ENCODE peak calls at places on chromosomes 3 and 15, in five cellular contexts. D, V, T, W and E are unnamed samples.

GRCh38 chr3:18070231-18070630 is 327.8 kb upstream of the TBC1D5 start:
- DNase-seq in W (no peak), V (no peak), T (no peak), D (no peak), E (no peak)

GRCh38 chr15:40929730-40930429 is 740 bp downstream of the DLL4 start:
- DNase-seq in V (no peak), T (peak), W (peak), D (no peak), E (no peak)

GRCh38 chr15:77508541-77509505 is 88.1 kb downstream of the HMG20A start:
- DNase-seq in V (no peak), D (no peak), T (no peak), W (peak), E (no peak)

GRCh38 chr3:11509175-11510000 is 134.3 kb downstream of the VGLL4 start:
- DNase-seq in D (no peak), V (no peak), W (no peak), T (no peak), E (no peak)

GRCh38 chr3:4601926-4602325 is 108.8 kb downstream of the ITPR1 start:
- DNase-seq in W (peak), D (no peak), V (no peak), T (no peak), E (no peak)

GRCh38 chr3:66490214-66490613 is 10.6 kb downstream of the LRIG1 start:
- DNase-seq in V (no peak), W (no peak), D (no peak), T (no peak), E (no peak)

GRCh38 chr15:61228025-61228901 is 839 bp downstream of the RORA start:
- DNase-seq in W (no peak), T (peak), V (no peak), D (no peak), E (no peak)

GRCh38 chr3:112115161-112115739 is 17.8 kb downstream of the GCSAM start:
- DNase-seq in V (no peak), D (no peak), W (no peak), T (no peak), E (no peak)

GRCh38 chr15:69081310-69082004 is 67.0 kb downstream of the NOX5 start:
- DNase-seq in T (no peak), D (no peak), V (no peak), W (peak), E (no peak)

GRCh38 chr3:186990878-186991308 is 60.6 kb downstream of the ST6GAL1 start:
- DNase-seq in T (no peak), V (no peak), W (peak), D (no peak), E (no peak)